ENCODE peak calls at places on chromosomes 4 and X, in seven cellular contexts. R is uterus; C is suprapubic skin; Y is HepG2; W is CD4-positive, CD25-positive, alpha-beta regulatory T cell; U is colonic mucosa; M is right lobe of liver. B is an unnamed sample.

GRCh38 chrX:15334561-15334960 is 762 bp downstream of the PIGA start:
- DNase-seq in M (no peak), Y (no peak), C (no peak), U (no peak), R (no peak), W (peak; percentile 7), B (no peak)

GRCh38 chr4:39348371-39349265 is 17.5 kb downstream of the RFC1 start:
- DNase-seq in R (no peak), Y (peak; percentile 41), W (no peak), C (no peak), U (no peak), M (no peak), B (no peak)

GRCh38 chr4:113945906-113946305 is 33.5 kb downstream of the ARSJ start:
- DNase-seq in C (no peak), W (no peak), U (no peak), M (no peak), Y (no peak), R (no peak), B (no peak)

GRCh38 chrX:112849010-112849409 is 8.4 kb upstream of the AMOT start:
- DNase-seq in M (no peak), C (no peak), Y (no peak), U (no peak), W (no peak), R (no peak), B (no peak)

GRCh38 chrX:5176766-5177165 is 1051.9 kb downstream of the NLGN4X start:
- DNase-seq in R (no peak), W (no peak), U (no peak), Y (no peak), M (no peak), C (no peak), B (no peak)

GRCh38 chr4:98572697-98573096 is 85.7 kb downstream of the TSPAN5 start:
- DNase-seq in R (no peak), Y (no peak), M (no peak), U (no peak), W (no peak), C (no peak), B (no peak)

GRCh38 chr4:94595880-94596483 is 144.2 kb downstream of the PDLIM5 start:
- DNase-seq in Y (peak; percentile 48), M (no peak), C (no peak), R (no peak), U (no peak), W (no peak), B (no peak)

GRCh38 chrX:17377795-17378194 is 2.8 kb downstream of the NHS start:
- DNase-seq in C (no peak), U (no peak), R (no peak), Y (no peak), M (no peak), W (no peak), B (no peak)

GRCh38 chr4:112633477-112634235 is 3.1 kb downstream of the ZGRF1 start:
- DNase-seq in U (no peak), C (no peak), R (no peak), W (no peak), M (no peak), Y (peak; percentile 18), B (no peak)

GRCh38 chrX:132184871-132185270 is 34.4 kb downstream of the RAP2C start:
- DNase-seq in R (no peak), W (no peak), C (no peak), U (no peak), Y (no peak), M (no peak), B (no peak)

GRCh38 chr4:20639346-20639745 is 60.9 kb upstream of the PACRGL start:
- DNase-seq in Y (no peak), C (no peak), U (no peak), R (no peak), W (no peak), M (no peak), B (no peak)

GRCh38 chr4:82905205-82905604 is 4.7 kb downstream of the THAP9 start:
- DNase-seq in R (no peak), W (no peak), C (no peak), U (no peak), Y (no peak), M (no peak), B (no peak)

GRCh38 chr4:175947117-175947722 is 118.4 kb upstream of the WDR17 start:
- DNase-seq in Y (peak; percentile 6), M (no peak), C (no peak), U (no peak), R (no peak), W (no peak), B (no peak)

GRCh38 chr4:85402371-85402770 is 72.6 kb upstream of the ARHGAP24 start:
- DNase-seq in M (no peak), Y (no peak), U (no peak), W (no peak), R (no peak), C (no peak), B (no peak)

GRCh38 chrX:44036336-44036735 is 63.1 kb upstream of the NDP start:
- DNase-seq in M (no peak), U (no peak), W (no peak), Y (no peak), C (no peak), R (no peak), B (no peak)

GRCh38 chr4:20015825-20016224 is 235.9 kb upstream of the SLIT2 start:
- DNase-seq in C (no peak), U (no peak), W (no peak), R (no peak), M (no peak), Y (no peak), B (no peak)

GRCh38 chrX:130351567-130351966 is 11.8 kb downstream of the SLC25A14 start:
- DNase-seq in Y (no peak), M (no peak), C (no peak), W (no peak), R (no peak), U (no peak), B (no peak)

GRCh38 chrX:140503714-140504351 is 1.0 kb downstream of the SOX3 start:
- DNase-seq in W (no peak), Y (no peak), U (no peak), R (no peak), C (no peak), M (no peak), B (no peak)

GRCh38 chr4:10033191-10033881 is 12.0 kb upstream of the SLC2A9 start:
- DNase-seq in Y (no peak), U (no peak), C (peak; percentile 74), W (no peak), M (no peak), R (no peak), B (no peak)

GRCh38 chr4:107261241-107261874 is 225.2 kb upstream of the DKK2 start:
- DNase-seq in W (no peak), Y (no peak), R (no peak), C (no peak), U (no peak), M (no peak), B (no peak)

GRCh38 chr4:10457255-10457801 is at the start of gene ZNF518B:
- DNase-seq in C (peak; percentile 80), R (peak; percentile 56), U (peak; percentile 75), Y (no peak), W (peak; percentile 68), M (peak; percentile 72), B (no peak)

GRCh38 chrX:55006827-55007621 is 6.9 kb downstream of the APEX2 start:
- DNase-seq in U (no peak), R (no peak), C (no peak), M (no peak), Y (no peak), W (no peak), B (no peak)
- H3K27ac ChIP-seq in U (peak overlapping the region; percentile 75), R (no peak overlapping the region), C (peak overlapping the region; percentile 62), M (peak overlapping the region; percentile 64), Y (peak overlapping the region; percentile 62), W (no peak overlapping the region), B (no peak overlapping the region)

DNA sequence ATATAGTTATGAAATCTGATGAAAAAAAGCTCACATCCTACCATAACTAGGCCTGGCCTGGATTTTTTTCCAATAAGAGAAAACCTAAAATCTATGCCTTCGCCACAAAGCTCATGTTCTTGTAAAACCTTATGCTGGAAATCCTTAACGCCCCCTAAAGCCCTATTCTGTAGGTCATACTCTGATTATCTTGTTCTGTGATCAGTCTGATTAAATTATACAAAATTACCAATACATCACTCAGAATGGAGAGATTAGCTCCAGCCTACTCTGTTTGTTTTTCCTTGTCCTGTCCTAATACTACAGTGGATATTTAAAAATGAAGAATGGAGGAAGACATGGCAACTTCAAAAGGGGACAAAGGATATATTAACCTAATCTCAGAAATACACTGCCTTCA is 7.2 kb downstream of the ZNF827 start:
- DNase-seq in C (no peak), W (no peak), U (no peak), M (no peak), Y (no peak), R (no peak), B (no peak)
- H3K27ac ChIP-seq in C (no peak overlapping the region), W (no peak overlapping the region), U (no peak overlapping the region), M (no peak overlapping the region), Y (no peak overlapping the region), R (no peak overlapping the region), B (no peak overlapping the region)

GRCh38 chrX:68831405-68832100 is 2.7 kb downstream of the EFNB1 start:
- DNase-seq in Y (no peak), W (no peak), U (no peak), C (peak; percentile 15), R (peak; percentile 13), M (no peak), B (no peak)
- H3K27ac ChIP-seq in Y (no peak overlapping the region), W (no peak overlapping the region), U (peak overlapping the region; percentile 74), C (peak overlapping the region; percentile 82), R (peak overlapping the region; percentile 72), M (no peak overlapping the region), B (no peak overlapping the region)

GRCh38 chr4:11546391-11547160 is 117.9 kb upstream of the HS3ST1 start:
- DNase-seq in M (no peak), R (no peak), C (no peak), Y (no peak), W (no peak), U (no peak), B (no peak)

GRCh38 chr4:11545651-11546050 is 117.0 kb upstream of the HS3ST1 start:
- DNase-seq in U (no peak), M (no peak), Y (no peak), R (no peak), W (no peak), C (no peak), B (no peak)

GRCh38 chr4:11543710-11544109 is 115.0 kb upstream of the HS3ST1 start:
- DNase-seq in Y (no peak), U (no peak), M (no peak), C (no peak), W (no peak), R (no peak), B (no peak)

GRCh38 chr4:11549525-11549924 is 120.8 kb upstream of the HS3ST1 start:
- DNase-seq in R (no peak), W (no peak), C (no peak), Y (no peak), M (no peak), U (no peak), B (no peak)

DNA sequence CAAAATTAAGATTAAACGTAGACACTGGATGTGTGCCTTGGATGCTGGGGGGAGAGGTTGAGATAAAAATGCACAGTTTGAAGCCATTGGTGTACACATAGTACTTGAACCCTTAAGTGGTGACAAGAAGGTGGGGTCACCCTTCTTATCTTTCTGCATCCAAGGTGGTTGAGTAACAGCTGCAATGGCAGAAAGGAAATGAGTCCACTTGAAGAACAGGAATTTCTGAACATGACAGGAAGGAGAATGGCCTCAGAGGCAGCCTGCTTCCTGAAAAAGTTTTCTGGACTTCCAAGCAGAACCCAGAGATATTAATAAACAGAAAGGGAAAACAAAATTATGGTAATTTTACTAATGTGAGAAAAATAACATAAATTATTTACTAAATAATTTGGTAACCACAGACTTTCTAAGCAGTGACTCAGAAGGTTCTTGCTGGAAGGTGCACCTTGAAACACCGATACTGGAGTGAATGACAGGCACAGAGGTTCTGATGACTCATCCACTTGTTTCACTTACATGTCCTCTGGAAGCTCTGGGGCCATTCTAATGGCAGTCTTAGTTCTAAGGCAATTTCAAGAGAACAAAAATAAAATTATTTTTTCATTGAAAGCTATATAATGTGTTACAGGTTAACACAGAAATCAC is 120.0 kb upstream of the HS3ST1 start:
- DNase-seq in Y (no peak), U (no peak), W (no peak), R (no peak), C (no peak), M (no peak), B (no peak)
- H3K27ac ChIP-seq in Y (no peak overlapping the region), U (no peak overlapping the region), W (no peak overlapping the region), R (no peak overlapping the region), C (no peak overlapping the region), M (no peak overlapping the region), B (no peak overlapping the region)

B was measured in substantia nigra.